ENCODE peak calls at places on chromosomes 6 and 20, in four cellular contexts. L is H9, J is neuronal stem cell, W is IMR-90. P is an unnamed sample.

GRCh38 chr6:88867841-88868558 is 95.4 kb downstream of the RNGTT start:
- DNase-seq in L (no peak), J (no peak), W (peak), P (no peak)

GRCh38 chr20:52003976-52004375 is 187.6 kb downstream of the ZFP64 start:
- DNase-seq in L (no peak), J (peak), W (no peak), P (no peak)

GRCh38 chr6:219641-220198 is 72.6 kb upstream of the DUSP22 start:
- DNase-seq in L (peak), J (no peak), W (peak), P (no peak)

GRCh38 chr6:152576525-152576924 is 60.6 kb downstream of the SYNE1 start:
- DNase-seq in L (no peak), J (no peak), W (no peak), P (no peak)

GRCh38 chr6:6760054-6760453 is 171.5 kb downstream of the LY86 start:
- DNase-seq in L (no peak), J (no peak), W (no peak), P (no peak)

GRCh38 chr6:52233975-52234823 is 10.1 kb downstream of the IL17F start:
- DNase-seq in L (peak), J (peak), W (peak), P (peak)

GRCh38 chr20:53077373-53078205 is 105.4 kb downstream of the TSHZ2 start:
- DNase-seq in L (no peak), J (no peak), W (no peak), P (no peak)

GRCh38 chr6:148747145-148747492 is 289 bp downstream of the UST start:
- DNase-seq in L (no peak), J (peak), W (peak), P (no peak)

GRCh38 chr6:8084586-8084985 is 17.8 kb downstream of the EEF1E1 start:
- DNase-seq in L (no peak), J (no peak), W (no peak), P (no peak)

GRCh38 chr6:97947841-97948240 is 664.8 kb upstream of the MMS22L start:
- DNase-seq in L (no peak), J (no peak), W (peak), P (peak)

GRCh38 chr6:126071000-126071647 is 84.8 kb downstream of the TRMT11 start:
- DNase-seq in L (no peak), J (no peak), W (no peak), P (no peak)

GRCh38 chr20:9442858-9443257 is 71.5 kb upstream of the LAMP5 start:
- DNase-seq in L (no peak), J (no peak), W (peak), P (no peak)

GRCh38 chr6:7742214-7742613 is 16.3 kb downstream of the BMP6 start:
- DNase-seq in L (no peak), J (no peak), W (no peak), P (no peak)

GRCh38 chr6:109513571-109514071 is 30.6 kb upstream of the ZBTB24 start:
- DNase-seq in L (no peak), J (no peak), W (peak), P (no peak)

GRCh38 chr20:40251284-40251932 is 437.6 kb downstream of the MAFB start:
- DNase-seq in L (peak), J (no peak), W (peak), P (peak)

GRCh38 chr20:18705906-18706305 is 107.7 kb upstream of the SCP2D1 start:
- DNase-seq in L (no peak), J (no peak), W (peak), P (no peak)

GRCh38 chr6:111347589-111347988 is 135.4 kb downstream of the REV3L start:
- DNase-seq in L (no peak), J (no peak), W (no peak), P (no peak)

GRCh38 chr20:38790210-38791053 is 15.1 kb upstream of the PPP1R16B start:
- DNase-seq in L (peak), J (no peak), W (peak), P (peak)

GRCh38 chr6:34546551-34547321 is 9.4 kb downstream of the SPDEF start:
- DNase-seq in L (no peak), J (no peak), W (no peak), P (no peak)

GRCh38 chr6:144897441-144897921 is 612.3 kb downstream of the UTRN start:
- DNase-seq in L (no peak), J (no peak), W (peak), P (no peak)
- H3K4me2 ChIP-seq in L (no peak), J (no peak), W (peak), P (no peak)

GRCh38 chr6:161031721-161032495 is 40.3 kb downstream of the MAP3K4 start:
- DNase-seq in L (no peak), J (no peak), W (peak), P (no peak)

GRCh38 chr6:161024364-161024920 is 32.9 kb downstream of the MAP3K4 start:
- DNase-seq in L (no peak), J (no peak), W (no peak), P (no peak)

GRCh38 chr6:161023316-161023715 is 31.7 kb downstream of the MAP3K4 start:
- DNase-seq in L (no peak), J (no peak), W (peak), P (no peak)

GRCh38 chr6:161029195-161029809 is 37.7 kb downstream of the MAP3K4 start:
- DNase-seq in L (no peak), J (no peak), W (peak), P (peak)

GRCh38 chr6:161027385-161027784 is 35.8 kb downstream of the MAP3K4 start:
- DNase-seq in L (no peak), J (no peak), W (no peak), P (no peak)
- H4K91ac ChIP-seq in L (no peak), J (no peak), W (no peak), P (no peak)

DNA sequence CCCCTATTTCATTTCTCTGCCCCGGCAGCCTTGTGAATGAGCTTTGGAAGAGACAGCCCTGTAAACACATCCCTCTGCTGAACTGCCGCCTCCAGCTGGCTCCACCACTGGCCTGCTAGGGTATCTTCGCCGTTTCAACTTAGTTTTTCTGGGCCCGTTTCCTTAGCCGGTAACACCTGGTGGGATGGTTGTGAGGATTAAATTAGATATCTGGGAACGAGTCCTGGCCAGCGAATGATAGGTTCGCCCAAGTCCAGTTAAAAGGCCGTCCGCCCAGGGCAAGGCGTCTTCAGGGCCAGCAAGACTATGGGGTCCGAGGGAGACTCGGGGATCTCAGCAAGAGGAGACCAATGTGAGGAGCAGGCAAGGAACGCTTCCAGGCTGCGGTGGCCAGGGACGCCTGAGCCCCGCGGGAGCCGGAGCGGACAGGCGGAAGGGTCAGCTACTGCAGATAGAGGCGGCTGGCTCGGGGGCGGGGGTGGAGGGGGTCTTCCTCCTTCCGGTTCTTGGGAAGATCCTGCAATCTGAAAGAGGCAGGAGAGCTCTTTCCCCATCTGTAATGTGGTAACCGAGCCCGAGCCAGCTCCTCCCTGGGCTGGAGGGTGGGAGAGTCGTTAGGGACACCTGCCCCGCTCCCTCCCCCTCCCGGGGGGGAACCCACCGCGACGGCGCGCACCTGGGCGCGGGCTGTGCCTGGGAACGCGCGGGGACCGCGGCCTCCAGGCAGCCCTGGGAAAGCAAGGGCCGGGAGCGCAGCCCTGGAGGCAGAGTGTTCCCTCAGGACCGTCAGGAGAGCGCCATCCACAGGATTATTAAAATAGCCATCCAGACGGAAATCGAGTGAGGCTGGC is 4.5 kb upstream of the PTCRA start:
- DNase-seq in L (peak), J (peak), W (no peak), P (no peak)
- H3K4me2 ChIP-seq in L (peak), J (peak), W (peak), P (peak)

GRCh38 chr6:31180500-31180899 is 10.0 kb upstream of the POU5F1 start:
- DNase-seq in L (peak), J (no peak), W (no peak), P (peak)

GRCh38 chr6:31175961-31176360 is 5.5 kb upstream of the POU5F1 start:
- DNase-seq in L (no peak), J (no peak), W (peak), P (no peak)

GRCh38 chr6:31179042-31179386 is 8.5 kb upstream of the POU5F1 start:
- DNase-seq in L (no peak), J (no peak), W (no peak), P (no peak)

GRCh38 chr6:31178143-31179041 is 7.9 kb upstream of the POU5F1 start:
- DNase-seq in L (no peak), J (no peak), W (no peak), P (no peak)

GRCh38 chr6:31179896-31180295 is 9.4 kb upstream of the POU5F1 start:
- DNase-seq in L (no peak), J (no peak), W (no peak), P (no peak)
- H4K91ac ChIP-seq in L (no peak), J (no peak), W (no peak), P (no peak)

GRCh38 chr6:91827151-91827550 is 1240.3 kb upstream of the MAP3K7 start:
- DNase-seq in L (no peak), J (no peak), W (no peak), P (no peak)
- H3K4me2 ChIP-seq in L (no peak), J (no peak), W (no peak), P (no peak)

DNA sequence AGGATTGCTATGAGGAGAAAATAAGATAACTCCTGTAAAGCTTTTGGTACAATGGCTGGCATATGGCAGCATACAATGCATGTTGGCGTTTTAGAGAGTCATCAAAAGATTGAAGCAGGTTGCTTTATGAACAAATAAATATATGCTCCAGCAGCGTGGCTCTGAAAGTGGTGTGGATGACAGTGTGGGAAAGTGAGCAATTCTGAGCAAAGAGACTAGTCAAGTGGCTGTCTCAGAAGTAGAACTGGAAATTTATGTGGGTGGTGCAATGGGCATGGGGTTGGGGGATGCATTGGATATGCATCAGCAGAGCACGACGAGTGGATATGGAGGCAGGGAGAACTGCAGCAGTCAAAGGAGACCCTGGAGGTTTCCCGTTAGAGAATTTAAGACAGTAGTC is 66.2 kb upstream of the PHACTR2 start:
- DNase-seq in L (no peak), J (no peak), W (no peak), P (no peak)
- H4K91ac ChIP-seq in L (no peak), J (no peak), W (no peak), P (no peak)

P was measured in trophoblast cell.